ENCODE peak calls at places on chromosomes 11 and 22, in eight cellular contexts. L is right lobe of liver, Z is A549, T is esophagus muscularis mucosa, R is esophagus squamous epithelium, G is ovary, F is tibial nerve, C is heart left ventricle. X is an unnamed sample.
A peak's percentile ranks its signal among the peaks of the same experiment; 100 is the strongest.

GRCh38 chr11:102727890-102728289 is 3.1 kb upstream of the MMP8 start:
- DNase-seq in L (no peak), Z (no peak), T (no peak), R (no peak), G (no peak), F (no peak), C (no peak), X (no peak)

GRCh38 chr11:58134151-58134550 is 8.8 kb upstream of the OR9I1 start:
- DNase-seq in L (no peak), Z (no peak), T (no peak), R (no peak), G (no peak), F (no peak), C (no peak), X (no peak)

GRCh38 chr11:75105462-75105925 is 8.8 kb upstream of the OR2AT4 start:
- DNase-seq in L (no peak), Z (no peak), T (no peak), R (no peak), G (no peak), F (no peak), C (no peak), X (no peak)

GRCh38 chr11:118202599-118203422 is 22.0 kb downstream of the JAML start:
- DNase-seq in L (peak; percentile 83), Z (no peak), T (no peak), R (no peak), G (no peak), F (no peak), C (no peak), X (no peak)

GRCh38 chr11:25377466-25377865 is 880.6 kb downstream of the LUZP2 start:
- DNase-seq in L (no peak), Z (no peak), T (no peak), R (no peak), G (no peak), F (no peak), C (no peak), X (no peak)

GRCh38 chr11:69541001-69541285 is 59.5 kb downstream of the LINC01488 start:
- DNase-seq in L (no peak), Z (no peak), T (no peak), R (no peak), G (no peak), F (no peak), C (no peak), X (no peak)

GRCh38 chr11:2218234-2218633 is 46.6 kb upstream of the TH start:
- DNase-seq in L (no peak), Z (no peak), T (peak; percentile 86), R (no peak), G (no peak), F (no peak), C (no peak), X (no peak)

GRCh38 chr11:45658292-45658991 is 7.0 kb downstream of the CHST1 start:
- DNase-seq in L (peak; percentile 77), Z (no peak), T (no peak), R (no peak), G (peak; percentile 87), F (no peak), C (peak; percentile 88), X (peak; percentile 82)

GRCh38 chr11:34318111-34319037 is 39.4 kb downstream of the ABTB2 start:
- DNase-seq in L (peak; percentile 58), Z (peak; percentile 69), T (no peak), R (no peak), G (no peak), F (no peak), C (no peak), X (no peak)

GRCh38 chr11:45165386-45165785 is 18.9 kb downstream of the PRDM11 start:
- DNase-seq in L (no peak), Z (no peak), T (no peak), R (no peak), G (no peak), F (no peak), C (no peak), X (no peak)

GRCh38 chr11:74010306-74010981 is 1.6 kb upstream of the UCP3 start:
- DNase-seq in L (no peak), Z (no peak), T (no peak), R (no peak), G (no peak), F (no peak), C (no peak), X (no peak)

GRCh38 chr22:27780161-27780575 is 21.4 kb downstream of the MN1 start:
- DNase-seq in L (no peak), Z (no peak), T (no peak), R (no peak), G (no peak), F (no peak), C (no peak), X (no peak)

GRCh38 chr11:11011617-11012016 is 153.8 kb upstream of the ZBED5 start:
- DNase-seq in L (no peak), Z (no peak), T (no peak), R (no peak), G (no peak), F (no peak), C (no peak), X (no peak)

DNA sequence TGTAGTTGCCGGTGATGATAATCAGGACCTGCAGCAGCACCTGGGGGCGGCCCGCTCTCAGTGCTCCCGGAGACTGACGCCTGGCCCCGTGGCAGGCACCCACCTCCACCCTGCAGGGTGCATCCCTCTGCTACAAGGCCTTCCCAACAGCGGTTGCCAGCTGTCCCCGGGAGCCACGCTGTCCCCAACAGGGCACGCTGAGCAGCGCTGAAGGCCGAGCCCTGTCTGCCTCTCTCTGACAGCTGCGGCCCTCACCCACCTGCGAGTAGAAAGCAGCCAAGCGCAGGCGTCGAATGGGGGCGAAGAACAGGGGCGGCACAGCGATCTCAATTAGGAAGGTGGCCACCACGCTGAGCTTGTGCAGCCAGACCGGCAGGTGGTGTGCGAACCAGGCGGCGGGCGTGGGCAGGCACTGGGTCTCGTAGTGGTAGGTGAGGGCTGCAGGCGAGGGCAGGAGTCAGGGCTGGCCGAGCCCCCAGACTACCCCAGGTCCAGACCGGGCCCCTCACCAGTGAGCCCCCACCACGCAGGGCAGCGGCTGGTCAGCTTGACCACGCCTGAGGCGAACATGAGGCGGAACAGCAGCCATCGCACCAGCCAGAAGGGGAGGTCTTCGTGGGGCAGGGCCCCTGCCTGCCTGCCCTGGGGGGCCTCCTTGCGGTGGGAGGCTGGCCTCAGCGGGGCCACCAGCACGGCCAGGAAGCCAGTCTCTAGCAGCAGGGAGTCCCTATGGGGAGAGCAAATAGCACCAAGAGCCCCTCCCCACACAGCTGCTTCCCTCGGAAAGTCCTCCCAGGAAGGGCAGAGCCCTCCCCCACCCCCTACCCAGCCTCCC is 1.5 kb downstream of the LMF2 start:
- DNase-seq in L (peak; percentile 44), Z (no peak), T (no peak), R (no peak), G (peak; percentile 58), F (no peak), C (no peak), X (no peak)
- H3K27ac ChIP-seq in L (no peak overlapping the region), Z (peak overlapping the region; percentile 97), T (no peak overlapping the region), R (peak overlapping the region; percentile 98), G (peak overlapping the region; percentile 74), F (no peak overlapping the region), C (no peak overlapping the region), X (no peak overlapping the region)

DNA sequence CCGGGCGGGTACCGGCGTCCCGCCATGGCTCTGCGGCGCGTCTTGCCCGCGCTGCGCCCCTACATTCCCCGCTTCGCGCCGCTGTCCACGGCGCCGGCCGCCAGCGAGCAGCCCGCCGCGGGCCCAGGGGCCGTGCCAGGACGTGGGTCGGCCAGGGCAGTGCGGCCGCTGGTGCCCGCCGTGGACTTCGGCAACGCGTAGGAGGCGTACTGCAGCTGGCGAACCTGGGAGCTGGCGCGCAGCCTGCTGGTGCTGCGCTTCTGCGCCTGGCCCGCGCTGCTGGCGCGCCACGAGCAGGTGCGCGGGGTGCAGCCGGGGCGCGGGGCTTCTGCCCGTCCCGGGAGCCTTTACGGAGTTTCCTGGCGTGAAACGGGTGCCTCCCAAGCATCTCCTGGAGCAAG is 20.1 kb downstream of the DGCR6L start:
- DNase-seq in L (peak; percentile 84), Z (no peak), T (no peak), R (no peak), G (peak; percentile 68), F (no peak), C (no peak), X (no peak)
- TF ChIP-seq POLR2A in L (no peak), Z (peak; percentile 28), T (no peak), R (no peak), G (no peak), F (no peak), C (no peak), X (no peak)

GRCh38 chr22:18991828-18992442 is 55.8 kb upstream of the PRODH start:
- DNase-seq in L (no peak), Z (no peak), T (no peak), R (no peak), G (no peak), F (no peak), C (no peak), X (no peak)

GRCh38 chr22:18990355-18991137 is 54.5 kb upstream of the PRODH start:
- DNase-seq in L (no peak), Z (no peak), T (no peak), R (no peak), G (no peak), F (no peak), C (no peak), X (no peak)

GRCh38 chr22:18994056-18994455 is 58.0 kb upstream of the PRODH start:
- DNase-seq in L (no peak), Z (no peak), T (no peak), R (no peak), G (no peak), F (no peak), C (no peak), X (no peak)

GRCh38 chr22:18991138-18991432 is 55.0 kb upstream of the PRODH start:
- DNase-seq in L (no peak), Z (no peak), T (no peak), R (no peak), G (no peak), F (no peak), C (no peak), X (no peak)

DNA sequence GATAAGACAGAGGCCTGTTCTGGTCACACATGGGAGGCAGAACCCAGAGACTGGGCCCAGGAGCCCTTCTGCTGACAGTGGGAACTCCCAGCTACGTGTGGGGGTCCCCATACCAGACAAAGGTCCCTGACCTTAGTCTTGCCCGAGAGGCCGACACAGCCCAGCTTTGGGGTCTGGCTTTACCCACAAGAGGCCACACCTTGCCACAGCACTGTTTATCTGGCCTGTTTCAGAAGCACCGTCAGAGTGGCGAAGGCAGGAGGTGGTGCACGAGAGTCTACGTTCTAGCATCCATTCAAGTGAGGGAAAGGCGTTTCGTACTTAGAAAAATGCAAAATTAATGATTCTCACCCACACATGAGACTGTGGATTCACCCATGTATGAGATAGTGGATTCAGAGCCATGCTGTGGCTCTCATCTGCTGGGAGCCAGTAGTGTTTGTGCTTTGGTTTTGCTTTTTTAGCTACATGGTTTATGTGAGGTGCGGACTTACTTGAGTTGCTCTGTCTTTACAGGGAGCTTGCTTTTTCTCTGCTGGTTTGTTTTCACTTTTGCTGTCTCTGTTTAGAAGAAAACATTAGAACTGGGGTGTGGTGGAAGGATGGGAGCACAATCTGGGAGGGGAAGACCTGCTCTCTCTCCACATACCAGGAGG is 56.6 kb upstream of the PRODH start:
- DNase-seq in L (no peak), Z (no peak), T (no peak), R (no peak), G (no peak), F (no peak), C (no peak), X (no peak)
- TF ChIP-seq CTCF in L (no peak), Z (no peak), T (no peak), R (no peak), G (no peak), F (no peak), C (no peak), X (no peak)

DNA sequence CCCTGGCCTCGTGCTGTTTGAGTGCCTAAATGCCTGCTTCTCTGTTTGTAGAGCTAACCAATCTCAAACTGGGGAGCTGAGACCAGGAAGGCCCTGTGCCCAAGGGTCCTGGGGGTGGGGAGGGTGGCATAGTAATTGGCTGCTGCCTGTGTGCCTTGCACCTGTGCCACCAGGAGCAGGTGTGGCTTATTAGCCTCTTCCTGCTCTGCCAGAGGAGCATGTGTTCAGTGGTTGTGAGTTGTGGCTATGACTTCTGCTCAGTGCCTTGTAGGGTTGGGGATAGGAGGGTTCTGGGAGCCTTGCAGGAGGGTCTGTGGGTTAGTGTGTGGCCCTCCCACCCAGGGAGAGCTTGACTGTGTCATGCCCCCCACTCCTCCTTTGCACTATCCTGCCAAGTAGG is 109.2 kb downstream of the ZBTB16 start:
- DNase-seq in L (no peak), Z (no peak), T (no peak), R (no peak), G (no peak), F (peak; percentile 11), C (no peak), X (no peak)
- H3K27ac ChIP-seq in L (peak overlapping the region; percentile 96), Z (no peak overlapping the region), T (peak overlapping the region; percentile 99), R (peak overlapping the region; percentile 96), G (peak overlapping the region; percentile 65), F (peak overlapping the region; percentile 90), C (peak overlapping the region; percentile 93), X (peak overlapping the region; percentile 98)

X was measured in uterus.